ENCODE peak calls at places on chromosome 11, in five cellular contexts. N is GM23248, Z is GM23338, A is HCT116, Y is MM.1S. G is an unnamed sample.

GRCh38 chr11:111185259-111185658 is 60.3 kb upstream of the POU2AF2 start:
- DNase-seq in Z (no peak), A (no peak), Y (no peak), N (peak), G (no peak)

GRCh38 chr11:106551744-106552671 is 466.3 kb downstream of the GUCY1A2 start:
- DNase-seq in A (no peak), Y (no peak), Z (no peak), N (no peak), G (no peak)

GRCh38 chr11:63670738-63671321 is 346 bp downstream of the ATL3 start:
- DNase-seq in Y (peak), A (no peak), Z (peak), N (peak), G (peak)

GRCh38 chr11:94272738-94273313 is 31.6 kb upstream of the IZUMO1R start:
- DNase-seq in N (no peak), A (no peak), Y (peak), Z (no peak), G (no peak)

GRCh38 chr11:65620666-65621065 is 5.1 kb downstream of the PCNX3 start:
- DNase-seq in Z (no peak), Y (no peak), N (no peak), A (no peak), G (no peak)

GRCh38 chr11:126927628-126928027 is 72.9 kb downstream of the KIRREL3 start:
- DNase-seq in N (no peak), A (no peak), Z (no peak), Y (no peak), G (no peak)

GRCh38 chr11:65791719-65792213 is 4.9 kb downstream of the OVOL1 start:
- DNase-seq in Y (peak), Z (no peak), N (peak), A (no peak), G (peak)

GRCh38 chr11:95412074-95412473 is 181.1 kb upstream of the SESN3 start:
- DNase-seq in A (no peak), Y (no peak), N (no peak), Z (no peak), G (no peak)

DNA sequence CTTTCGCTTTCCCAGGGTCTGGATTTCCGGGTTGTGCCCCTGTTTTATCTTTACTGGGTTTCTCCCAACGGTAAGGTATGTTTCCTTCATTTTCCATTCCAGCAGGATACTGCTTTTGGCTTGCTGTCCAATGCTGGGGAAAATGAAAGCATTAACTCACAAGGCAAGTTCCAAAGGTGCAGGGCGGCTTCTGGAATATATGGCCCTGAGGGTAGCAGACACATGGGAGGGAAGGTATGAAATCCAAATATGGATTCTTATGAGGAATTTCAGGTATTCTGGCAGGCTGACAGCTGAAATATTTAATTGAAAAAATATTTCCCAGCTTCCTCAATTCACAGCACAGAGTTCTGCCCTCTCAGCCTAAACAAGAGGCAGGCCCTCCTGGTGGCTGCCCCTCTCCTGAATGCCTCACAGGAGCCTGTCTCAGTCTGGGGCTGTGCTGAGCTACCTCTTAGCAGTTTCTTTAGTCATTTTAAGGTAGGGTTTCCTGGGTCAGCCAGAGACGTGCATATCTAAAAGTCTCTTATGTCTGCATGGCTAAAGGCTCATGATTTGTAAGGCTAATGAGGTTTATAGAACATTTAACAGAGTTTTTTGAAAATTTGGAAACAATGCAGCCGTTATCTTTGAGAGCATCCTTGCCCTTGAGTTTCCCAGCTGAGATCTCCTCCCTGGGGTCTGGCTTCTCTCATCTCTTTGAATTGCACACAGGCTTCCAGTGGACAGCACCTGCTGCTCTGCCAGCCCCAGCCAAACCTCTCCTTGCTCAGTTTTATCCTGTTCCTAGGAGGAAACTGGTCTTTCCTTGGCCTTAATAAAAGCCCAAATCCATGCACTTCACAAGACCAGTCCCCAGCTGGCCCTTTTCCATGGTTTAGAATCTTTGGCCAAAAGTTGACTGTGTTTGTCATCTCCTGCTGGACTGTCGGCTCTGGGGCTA is 318.8 kb upstream of the B3GAT1 start:
- DNase-seq in Z (no peak), N (no peak), Y (no peak), A (no peak), G (no peak)
- TF ChIP-seq EZH2phosphoT487 in Z (no peak), N (no peak), Y (no peak), A (no peak), G (no peak)

GRCh38 chr11:72226701-72227100 is 2.1 kb downstream of the INPPL1 start:
- DNase-seq in A (no peak), Y (no peak), Z (no peak), N (no peak), G (no peak)

GRCh38 chr11:72222907-72223614 is 1.5 kb upstream of the INPPL1 start:
- DNase-seq in Y (peak), A (peak), Z (peak), N (peak), G (peak)

GRCh38 chr11:72225411-72225951 is 914 bp downstream of the INPPL1 start:
- DNase-seq in A (no peak), Y (no peak), Z (peak), N (peak), G (peak)

GRCh38 chr11:72223615-72224586 is 666 bp upstream of the INPPL1 start:
- DNase-seq in Z (peak), N (peak), A (peak), Y (peak), G (peak)

GRCh38 chr11:72224587-72225410 is at the start of gene INPPL1:
- DNase-seq in A (no peak), Z (peak), N (peak), Y (peak), G (peak)
- H3K4me2 ChIP-seq in A (peak), Z (peak), N (peak), Y (peak), G (peak)

GRCh38 chr11:16945671-16946469 is 68.3 kb downstream of the PLEKHA7 start:
- DNase-seq in Z (peak), Y (peak), A (peak), N (peak), G (peak)
- TF ChIP-seq EZH2phosphoT487 in Z (no peak), Y (no peak), A (no peak), N (no peak), G (no peak)

DNA sequence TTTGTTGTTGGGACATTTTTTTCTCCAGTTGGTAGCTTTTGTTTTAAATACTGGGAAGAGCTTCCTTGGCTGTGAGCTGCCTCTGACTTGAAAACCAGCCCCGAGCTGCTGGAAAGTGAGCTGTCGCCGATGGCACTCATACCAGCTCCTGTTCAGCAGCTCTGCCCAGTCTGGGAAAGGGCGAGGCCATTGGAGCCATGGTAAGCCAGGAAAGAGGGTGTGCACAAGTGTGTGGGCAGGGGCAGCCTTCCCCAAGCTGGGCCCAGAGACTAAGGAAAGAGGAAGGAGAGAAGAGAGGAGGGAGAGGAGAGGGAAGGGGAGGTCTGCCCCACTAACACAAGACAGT is 3.2 kb upstream of the FLI1 start:
- DNase-seq in Z (peak), Y (no peak), A (no peak), N (peak), G (no peak)
- H3K4me2 ChIP-seq in Z (peak), Y (no peak), A (no peak), N (peak), G (no peak)